ENCODE peak calls at places on chromosomes 4 and X, in ten cellular contexts. One of them, this sample, is unnamed. For H3K27me3, the result is how much of the 10 kb centered on the place peaks cover.

GRCh38 chr4:122403860-122404259 is 25.0 kb downstream of the ADAD1 start:
- DNase-seq in heart right ventricle: no peak
- DNase-seq in dorsolateral prefrontal cortex: no peak
- DNase-seq in upper lobe of right lung: no peak
- DNase-seq in mammary epithelial cell: no peak
- DNase-seq in K562: no peak
- DNase-seq in CD8-positive, alpha-beta T cell: no peak
- DNase-seq in cardiac muscle cell: no peak
- DNase-seq in tibial nerve: no peak
- DNase-seq in foreskin keratinocyte: no peak
- DNase-seq in this sample: no peak

GRCh38 chr4:138452823-138453222 is 210.7 kb upstream of the SLC7A11 start:
- DNase-seq in upper lobe of right lung: no peak
- DNase-seq in cardiac muscle cell: no peak
- DNase-seq in CD8-positive, alpha-beta T cell: no peak
- DNase-seq in dorsolateral prefrontal cortex: no peak
- DNase-seq in K562: no peak
- DNase-seq in foreskin keratinocyte: no peak
- DNase-seq in tibial nerve: no peak
- DNase-seq in mammary epithelial cell: no peak
- DNase-seq in heart right ventricle: no peak
- DNase-seq in this sample: no peak

GRCh38 chr4:184598753-184599491 is 50.3 kb downstream of the CASP3 start:
- DNase-seq in dorsolateral prefrontal cortex: no peak
- DNase-seq in mammary epithelial cell: no peak
- DNase-seq in heart right ventricle: no peak
- DNase-seq in foreskin keratinocyte: no peak
- DNase-seq in K562: no peak
- DNase-seq in CD8-positive, alpha-beta T cell: no peak
- DNase-seq in upper lobe of right lung: no peak
- DNase-seq in cardiac muscle cell: peak
- DNase-seq in tibial nerve: no peak
- DNase-seq in this sample: no peak

GRCh38 chr4:26420438-26420837 is 69.8 kb downstream of the CCKAR start:
- DNase-seq in dorsolateral prefrontal cortex: no peak
- DNase-seq in upper lobe of right lung: no peak
- DNase-seq in K562: no peak
- DNase-seq in foreskin keratinocyte: no peak
- DNase-seq in tibial nerve: no peak
- DNase-seq in heart right ventricle: no peak
- DNase-seq in cardiac muscle cell: no peak
- DNase-seq in mammary epithelial cell: no peak
- DNase-seq in CD8-positive, alpha-beta T cell: no peak
- DNase-seq in this sample: no peak

GRCh38 chrX:48897157-48897620 is 379 bp downstream of the TIMM17B start:
- DNase-seq in cardiac muscle cell: peak
- DNase-seq in foreskin keratinocyte: peak
- DNase-seq in dorsolateral prefrontal cortex: peak
- DNase-seq in mammary epithelial cell: peak
- DNase-seq in CD8-positive, alpha-beta T cell: no peak
- DNase-seq in K562: peak
- DNase-seq in tibial nerve: peak
- DNase-seq in heart right ventricle: peak
- DNase-seq in upper lobe of right lung: peak
- DNase-seq in this sample: peak

GRCh38 chr4:101290651-101291050 is 56.7 kb downstream of the PPP3CA start:
- DNase-seq in dorsolateral prefrontal cortex: no peak
- DNase-seq in K562: no peak
- DNase-seq in heart right ventricle: no peak
- DNase-seq in mammary epithelial cell: no peak
- DNase-seq in tibial nerve: no peak
- DNase-seq in upper lobe of right lung: no peak
- DNase-seq in cardiac muscle cell: no peak
- DNase-seq in CD8-positive, alpha-beta T cell: no peak
- DNase-seq in foreskin keratinocyte: no peak
- DNase-seq in this sample: no peak

GRCh38 chr4:92304636-92305035 is 870 bp downstream of the GRID2 start:
- DNase-seq in upper lobe of right lung: no peak
- DNase-seq in heart right ventricle: no peak
- DNase-seq in CD8-positive, alpha-beta T cell: no peak
- DNase-seq in dorsolateral prefrontal cortex: peak
- DNase-seq in mammary epithelial cell: no peak
- DNase-seq in tibial nerve: no peak
- DNase-seq in foreskin keratinocyte: peak
- DNase-seq in K562: no peak
- DNase-seq in cardiac muscle cell: peak
- DNase-seq in this sample: no peak

GRCh38 chr4:99404595-99405287 is 30.4 kb downstream of the ADH7 start:
- DNase-seq in mammary epithelial cell: peak
- DNase-seq in foreskin keratinocyte: peak
- DNase-seq in K562: no peak
- DNase-seq in CD8-positive, alpha-beta T cell: no peak
- DNase-seq in tibial nerve: no peak
- DNase-seq in dorsolateral prefrontal cortex: no peak
- DNase-seq in heart right ventricle: no peak
- DNase-seq in cardiac muscle cell: no peak
- DNase-seq in upper lobe of right lung: no peak
- DNase-seq in this sample: no peak

DNA sequence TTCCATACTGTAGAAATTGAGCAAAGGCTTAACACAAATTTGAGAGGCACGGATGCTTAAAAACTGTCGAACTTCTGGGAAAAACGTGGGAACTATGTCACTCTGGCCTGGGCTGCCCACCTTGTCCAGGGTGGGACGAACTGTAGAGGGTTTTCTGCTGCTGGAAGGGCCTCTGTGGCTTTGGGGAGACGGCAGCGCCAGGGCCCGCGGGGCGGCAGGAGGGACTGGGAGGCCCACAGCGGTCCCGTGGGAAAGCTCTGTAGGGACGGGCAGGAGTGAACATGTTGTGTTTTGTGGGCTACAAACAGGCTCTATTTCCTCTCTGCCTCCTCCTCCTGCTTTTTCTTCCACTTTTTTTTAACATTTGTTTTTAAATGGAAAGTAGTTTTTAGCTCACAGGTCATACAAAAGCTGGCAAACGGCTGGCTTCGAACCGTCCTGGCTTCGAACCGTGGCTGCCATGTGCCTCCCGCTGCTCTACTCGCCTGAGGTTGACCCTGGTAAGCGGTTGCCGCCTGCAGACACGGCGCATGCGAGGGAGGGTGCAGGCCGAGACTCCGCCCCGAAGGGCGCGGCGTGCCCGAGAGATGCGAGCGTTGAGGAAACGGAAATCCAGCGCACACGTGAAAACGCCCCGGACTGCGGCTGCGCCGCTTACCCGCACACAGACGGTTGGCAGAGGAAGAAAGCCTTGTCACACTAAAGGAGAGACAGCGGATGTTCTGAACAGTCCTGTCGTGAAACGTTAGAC is 382.3 kb upstream of the ZFP42 start:
- DNase-seq in K562: no peak
- DNase-seq in tibial nerve: no peak
- DNase-seq in dorsolateral prefrontal cortex: no peak
- DNase-seq in mammary epithelial cell: no peak
- DNase-seq in CD8-positive, alpha-beta T cell: no peak
- DNase-seq in heart right ventricle: no peak
- DNase-seq in upper lobe of right lung: no peak
- DNase-seq in foreskin keratinocyte: no peak
- DNase-seq in cardiac muscle cell: no peak
- DNase-seq in this sample: no peak
- H3K27me3 ChIP-seq in K562: under half
- H3K27me3 ChIP-seq in tibial nerve: under half
- H3K27me3 ChIP-seq in dorsolateral prefrontal cortex: under half
- H3K27me3 ChIP-seq in mammary epithelial cell: under half
- H3K27me3 ChIP-seq in CD8-positive, alpha-beta T cell: under half
- H3K27me3 ChIP-seq in heart right ventricle: under half
- H3K27me3 ChIP-seq in upper lobe of right lung: under half
- H3K27me3 ChIP-seq in foreskin keratinocyte: under half
- H3K27me3 ChIP-seq in cardiac muscle cell: under half
- H3K27me3 ChIP-seq in this sample: under half

GRCh38 chr4:10336471-10336870 is 120.8 kb downstream of the ZNF518B start:
- DNase-seq in dorsolateral prefrontal cortex: no peak
- DNase-seq in foreskin keratinocyte: peak
- DNase-seq in cardiac muscle cell: no peak
- DNase-seq in heart right ventricle: no peak
- DNase-seq in tibial nerve: no peak
- DNase-seq in upper lobe of right lung: no peak
- DNase-seq in mammary epithelial cell: peak
- DNase-seq in CD8-positive, alpha-beta T cell: no peak
- DNase-seq in K562: no peak
- DNase-seq in this sample: no peak

GRCh38 chr4:10335050-10335449 is 122.2 kb downstream of the ZNF518B start:
- DNase-seq in foreskin keratinocyte: no peak
- DNase-seq in heart right ventricle: no peak
- DNase-seq in mammary epithelial cell: no peak
- DNase-seq in tibial nerve: no peak
- DNase-seq in CD8-positive, alpha-beta T cell: no peak
- DNase-seq in dorsolateral prefrontal cortex: no peak
- DNase-seq in K562: no peak
- DNase-seq in upper lobe of right lung: no peak
- DNase-seq in cardiac muscle cell: no peak
- DNase-seq in this sample: no peak

GRCh38 chr4:10333942-10334341 is 123.3 kb downstream of the ZNF518B start:
- DNase-seq in dorsolateral prefrontal cortex: no peak
- DNase-seq in cardiac muscle cell: no peak
- DNase-seq in tibial nerve: no peak
- DNase-seq in heart right ventricle: no peak
- DNase-seq in foreskin keratinocyte: peak
- DNase-seq in CD8-positive, alpha-beta T cell: no peak
- DNase-seq in K562: no peak
- DNase-seq in upper lobe of right lung: no peak
- DNase-seq in mammary epithelial cell: peak
- DNase-seq in this sample: no peak

DNA sequence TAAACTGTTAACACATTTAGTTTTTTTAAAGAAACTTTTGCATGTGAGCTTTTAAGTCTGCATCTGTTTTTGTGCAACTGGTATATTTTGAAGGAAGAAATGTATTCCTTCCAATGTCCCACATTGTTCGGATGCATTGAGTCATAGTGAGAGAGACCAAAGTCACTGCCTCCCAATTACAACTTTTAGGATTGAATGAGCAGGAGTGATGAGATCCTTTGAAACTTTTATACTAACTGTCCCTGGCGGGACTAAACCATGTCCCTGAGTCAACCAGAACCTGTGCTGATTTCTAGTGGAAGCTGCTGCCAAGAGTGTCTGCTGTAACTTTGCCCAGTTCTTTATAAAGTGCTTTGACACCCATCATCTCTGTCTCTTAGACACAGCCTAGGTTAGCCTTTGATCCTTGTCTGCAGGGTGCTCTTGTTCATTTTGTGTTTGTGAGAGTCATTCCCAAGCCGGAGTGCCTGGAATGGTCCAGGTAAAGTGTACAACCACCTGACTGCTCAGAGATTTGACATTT is 122.7 kb downstream of the ZNF518B start:
- DNase-seq in CD8-positive, alpha-beta T cell: no peak
- DNase-seq in heart right ventricle: peak
- DNase-seq in tibial nerve: no peak
- DNase-seq in cardiac muscle cell: no peak
- DNase-seq in dorsolateral prefrontal cortex: no peak
- DNase-seq in foreskin keratinocyte: peak
- DNase-seq in mammary epithelial cell: no peak
- DNase-seq in K562: no peak
- DNase-seq in upper lobe of right lung: no peak
- DNase-seq in this sample: no peak
- H3K27ac ChIP-seq in CD8-positive, alpha-beta T cell: no peak
- H3K27ac ChIP-seq in heart right ventricle: no peak
- H3K27ac ChIP-seq in tibial nerve: no peak
- H3K27ac ChIP-seq in cardiac muscle cell: no peak
- H3K27ac ChIP-seq in dorsolateral prefrontal cortex: no peak
- H3K27ac ChIP-seq in foreskin keratinocyte: peak
- H3K27ac ChIP-seq in mammary epithelial cell: peak
- H3K27ac ChIP-seq in K562: no peak
- H3K27ac ChIP-seq in upper lobe of right lung: no peak
- H3K27ac ChIP-seq in this sample: no peak

GRCh38 chr4:13525606-13526281 is 18.6 kb downstream of the NKX3-2 start:
- DNase-seq in tibial nerve: no peak
- DNase-seq in heart right ventricle: no peak
- DNase-seq in CD8-positive, alpha-beta T cell: no peak
- DNase-seq in K562: no peak
- DNase-seq in mammary epithelial cell: no peak
- DNase-seq in foreskin keratinocyte: no peak
- DNase-seq in dorsolateral prefrontal cortex: no peak
- DNase-seq in cardiac muscle cell: no peak
- DNase-seq in upper lobe of right lung: no peak
- DNase-seq in this sample: no peak

GRCh38 chr4:13522282-13523104 is 21.8 kb downstream of the NKX3-2 start:
- DNase-seq in mammary epithelial cell: no peak
- DNase-seq in foreskin keratinocyte: peak
- DNase-seq in K562: no peak
- DNase-seq in upper lobe of right lung: peak
- DNase-seq in tibial nerve: no peak
- DNase-seq in heart right ventricle: no peak
- DNase-seq in cardiac muscle cell: no peak
- DNase-seq in dorsolateral prefrontal cortex: no peak
- DNase-seq in CD8-positive, alpha-beta T cell: no peak
- DNase-seq in this sample: no peak

GRCh38 chr4:13523105-13523477 is 21.2 kb downstream of the NKX3-2 start:
- DNase-seq in cardiac muscle cell: no peak
- DNase-seq in K562: no peak
- DNase-seq in foreskin keratinocyte: no peak
- DNase-seq in upper lobe of right lung: no peak
- DNase-seq in mammary epithelial cell: no peak
- DNase-seq in dorsolateral prefrontal cortex: no peak
- DNase-seq in heart right ventricle: no peak
- DNase-seq in CD8-positive, alpha-beta T cell: no peak
- DNase-seq in tibial nerve: no peak
- DNase-seq in this sample: no peak

GRCh38 chr4:13524504-13525243 is 19.6 kb downstream of the NKX3-2 start:
- DNase-seq in mammary epithelial cell: no peak
- DNase-seq in cardiac muscle cell: no peak
- DNase-seq in heart right ventricle: no peak
- DNase-seq in CD8-positive, alpha-beta T cell: no peak
- DNase-seq in dorsolateral prefrontal cortex: no peak
- DNase-seq in upper lobe of right lung: no peak
- DNase-seq in tibial nerve: no peak
- DNase-seq in foreskin keratinocyte: no peak
- DNase-seq in K562: no peak
- DNase-seq in this sample: no peak

DNA sequence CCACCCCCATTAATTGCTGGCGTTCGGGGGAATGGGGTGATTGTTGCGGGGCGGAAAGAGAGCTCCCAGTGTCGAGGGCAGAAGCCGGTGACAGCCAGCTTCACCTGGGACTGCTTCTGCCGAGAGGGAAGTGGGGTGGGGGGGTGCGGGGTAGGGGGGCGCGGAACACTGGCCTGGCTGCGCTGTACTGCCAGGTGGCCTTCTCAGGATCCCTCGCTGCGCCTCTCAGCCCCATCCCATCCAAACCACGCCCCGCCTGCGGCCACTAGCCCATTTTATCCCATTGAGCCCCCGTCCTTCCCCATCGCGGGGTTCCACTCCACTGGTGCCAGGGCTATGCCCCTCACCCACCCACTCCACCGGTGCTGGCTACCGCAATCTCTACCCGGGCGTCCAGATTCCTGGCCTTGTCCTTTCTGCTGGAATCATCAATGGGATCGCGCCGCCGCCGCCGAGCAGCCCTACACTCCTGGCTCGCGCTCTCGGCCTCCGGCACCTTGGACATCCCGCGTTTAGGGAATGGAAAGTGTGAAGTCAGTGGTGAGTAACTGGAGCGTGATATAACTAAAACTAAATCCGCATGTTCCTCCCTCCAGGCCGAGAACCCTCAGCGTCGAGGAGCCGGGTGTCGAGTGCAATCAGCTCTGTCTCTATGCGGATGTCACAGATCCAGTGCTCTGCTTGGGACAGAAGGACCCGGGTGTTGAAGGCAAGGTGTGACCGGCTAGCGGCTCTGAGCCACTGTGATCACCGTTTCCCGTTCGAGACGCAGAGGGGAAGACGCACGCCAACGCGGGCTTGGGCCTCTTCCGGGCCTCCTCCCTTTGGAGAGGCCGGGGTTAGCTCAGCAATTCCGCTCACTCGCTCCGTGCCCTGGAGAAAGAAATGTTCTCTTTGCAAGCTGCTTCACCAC is 20.5 kb downstream of the NKX3-2 start:
- DNase-seq in heart right ventricle: no peak
- DNase-seq in tibial nerve: no peak
- DNase-seq in mammary epithelial cell: no peak
- DNase-seq in dorsolateral prefrontal cortex: no peak
- DNase-seq in cardiac muscle cell: no peak
- DNase-seq in foreskin keratinocyte: no peak
- DNase-seq in K562: no peak
- DNase-seq in upper lobe of right lung: no peak
- DNase-seq in CD8-positive, alpha-beta T cell: no peak
- DNase-seq in this sample: no peak
- H3K27me3 ChIP-seq in heart right ventricle: half or more
- H3K27me3 ChIP-seq in tibial nerve: half or more
- H3K27me3 ChIP-seq in mammary epithelial cell: under half
- H3K27me3 ChIP-seq in dorsolateral prefrontal cortex: half or more
- H3K27me3 ChIP-seq in cardiac muscle cell: half or more
- H3K27me3 ChIP-seq in foreskin keratinocyte: half or more
- H3K27me3 ChIP-seq in K562: under half
- H3K27me3 ChIP-seq in upper lobe of right lung: half or more
- H3K27me3 ChIP-seq in CD8-positive, alpha-beta T cell: under half
- H3K27me3 ChIP-seq in this sample: under half

GRCh38 chr4:84547211-84547610 is 35.7 kb upstream of the CDS1 start:
- DNase-seq in cardiac muscle cell: no peak
- DNase-seq in foreskin keratinocyte: no peak
- DNase-seq in heart right ventricle: no peak
- DNase-seq in K562: no peak
- DNase-seq in mammary epithelial cell: no peak
- DNase-seq in CD8-positive, alpha-beta T cell: no peak
- DNase-seq in upper lobe of right lung: no peak
- DNase-seq in dorsolateral prefrontal cortex: no peak
- DNase-seq in tibial nerve: no peak
- DNase-seq in this sample: no peak
- H3K27ac ChIP-seq in cardiac muscle cell: no peak
- H3K27ac ChIP-seq in foreskin keratinocyte: no peak
- H3K27ac ChIP-seq in heart right ventricle: no peak
- H3K27ac ChIP-seq in K562: no peak
- H3K27ac ChIP-seq in mammary epithelial cell: no peak
- H3K27ac ChIP-seq in CD8-positive, alpha-beta T cell: no peak
- H3K27ac ChIP-seq in upper lobe of right lung: no peak
- H3K27ac ChIP-seq in dorsolateral prefrontal cortex: no peak
- H3K27ac ChIP-seq in tibial nerve: no peak
- H3K27ac ChIP-seq in this sample: no peak

This sample was measured in body of pancreas.